ENCODE peak calls at places on chromosomes 12 and 14, in eight cellular contexts. V is fibroblast of the aortic adventitia; O is caudate nucleus; E is GM03348; J is NCI-H2171; B is activated CD4-positive, alpha-beta T cell treated with anti-CD3 and anti-CD28 coated beads, Interleukin-2, amount 50 U/mL, for 1 hour; I is activated naive CD8-positive, alpha-beta T cell treated with anti-CD3 and anti-CD28 coated beads, Interleukin-2, amount 50 U/mL, for 24 hours; D is stimulated activated CD4-positive, alpha-beta T cell treated with anti-CD3 and anti-CD28 coated beads, Interleukin-12 subunit alpha, Interleukin-12 subunit beta, amount 100 ng/mL, for 4 hours. U is an unnamed sample.

GRCh38 chr14:49769171-49769570 is 1.2 kb downstream of the KLHDC2 start:
- DNase-seq in E (peak), I (no peak), V (peak), D (no peak), J (no peak), O (no peak), B (no peak), U (no peak)

GRCh38 chr14:29821665-29822429 is 105.8 kb downstream of the PRKD1 start:
- DNase-seq in I (no peak), V (no peak), O (no peak), B (no peak), J (no peak), E (no peak), D (no peak), U (no peak)

GRCh38 chr12:95304673-95305198 is 87.1 kb downstream of the VEZT start:
- DNase-seq in D (no peak), B (no peak), I (no peak), J (no peak), E (peak), V (peak), O (no peak), U (no peak)

GRCh38 chr12:11967356-11968040 is 103.2 kb upstream of the BCL2L14 start:
- DNase-seq in V (no peak), E (no peak), O (no peak), I (no peak), D (no peak), J (no peak), B (no peak), U (no peak)

GRCh38 chr12:106682594-106683234 is 91.8 kb upstream of the RIC8B start:
- DNase-seq in E (no peak), I (no peak), V (peak), B (no peak), D (no peak), J (no peak), O (no peak), U (no peak)

GRCh38 chr12:77569876-77570275 is 260.8 kb upstream of the NAV3 start:
- DNase-seq in O (peak), I (no peak), J (no peak), B (no peak), V (no peak), E (no peak), D (no peak), U (no peak)

GRCh38 chr12:31002999-31003398 is 70.7 kb upstream of the DDX11 start:
- DNase-seq in V (no peak), D (no peak), E (no peak), B (no peak), O (no peak), I (no peak), J (no peak), U (no peak)

GRCh38 chr14:23162005-23162404 is 21.5 kb downstream of the SLC7A8 start:
- DNase-seq in O (no peak), I (no peak), V (no peak), D (no peak), B (no peak), E (no peak), J (no peak), U (no peak)

GRCh38 chr14:50559990-50560928 is at the start of gene ATL1:
- DNase-seq in J (peak), D (peak), O (peak), B (peak), I (peak), E (peak), V (peak), U (peak)

GRCh38 chr12:69274861-69275260 is 35.5 kb downstream of the CPSF6 start:
- DNase-seq in I (no peak), E (no peak), O (no peak), V (peak), J (no peak), D (no peak), B (no peak), U (no peak)

GRCh38 chr12:73731658-73732057 is 806.0 kb upstream of the ATXN7L3B start:
- DNase-seq in V (no peak), E (no peak), B (no peak), O (no peak), J (no peak), I (no peak), D (no peak), U (no peak)

GRCh38 chr14:67510121-67510520 is 21.6 kb upstream of the TMEM229B start:
- DNase-seq in V (peak), J (no peak), I (no peak), D (no peak), E (peak), B (no peak), O (no peak), U (no peak)

GRCh38 chr12:6554168-6554989 is 1.5 kb downstream of the IFFO1 start:
- DNase-seq in D (peak), I (peak), V (peak), J (peak), O (no peak), B (peak), E (peak), U (peak)

GRCh38 chr14:53367631-53368030 is 214.5 kb upstream of the DDHD1 start:
- DNase-seq in E (peak), B (no peak), V (peak), D (no peak), J (no peak), O (no peak), I (no peak), U (no peak)

GRCh38 chr12:19846561-19846960 is 407.3 kb downstream of the AEBP2 start:
- DNase-seq in B (no peak), D (no peak), O (no peak), J (no peak), V (peak), E (peak), I (no peak), U (no peak)

GRCh38 chr14:103014466-103015319 is 42.7 kb downstream of the CDC42BPB start:
- DNase-seq in E (peak), J (no peak), O (no peak), D (no peak), V (peak), I (no peak), B (no peak), U (no peak)

GRCh38 chr14:26088260-26088659 is 509.6 kb downstream of the NOVA1 start:
- DNase-seq in I (no peak), D (no peak), V (no peak), E (no peak), J (no peak), O (no peak), B (no peak), U (no peak)

GRCh38 chr12:15216036-15216889 is 5.0 kb downstream of the RERG start:
- DNase-seq in O (no peak), E (no peak), V (no peak), B (no peak), D (no peak), I (no peak), J (no peak), U (no peak)

GRCh38 chr12:108191086-108191485 is 62.0 kb downstream of the WSCD2 start:
- DNase-seq in O (no peak), J (no peak), V (no peak), D (no peak), I (no peak), B (no peak), E (no peak), U (no peak)

GRCh38 chr12:50598321-50598862 is 93.6 kb downstream of the DIP2B start:
- DNase-seq in O (no peak), V (peak), D (no peak), I (no peak), E (peak), B (no peak), J (no peak), U (no peak)

GRCh38 chr12:78864483-78865296 is at the start of gene SYT1:
- DNase-seq in I (no peak), E (peak), J (peak), V (peak), O (peak), B (no peak), D (no peak), U (peak)

GRCh38 chr12:12952036-12952435 is at the start of gene GPRC5D:
- DNase-seq in V (no peak), E (no peak), O (no peak), D (no peak), B (no peak), I (no peak), J (no peak), U (no peak)

GRCh38 chr12:90099288-90099687 is 390.6 kb upstream of the ATP2B1 start:
- DNase-seq in O (no peak), V (peak), D (no peak), J (no peak), E (no peak), I (no peak), B (no peak), U (no peak)

GRCh38 chr14:105503918-105504692 is 13.1 kb downstream of the TEDC1 start:
- DNase-seq in J (no peak), V (no peak), I (no peak), E (no peak), D (no peak), O (no peak), B (no peak), U (no peak)

GRCh38 chr12:10241276-10241675 is 28.6 kb downstream of the GABARAPL1 start:
- DNase-seq in E (peak), B (no peak), I (no peak), O (no peak), D (no peak), J (no peak), V (no peak), U (no peak)

GRCh38 chr12:111454716-111455447 is 49.2 kb downstream of the SH2B3 start:
- DNase-seq in I (no peak), E (no peak), D (no peak), B (no peak), J (no peak), O (no peak), V (no peak), U (no peak)

GRCh38 chr14:99737451-99737951 is 53.4 kb downstream of the CYP46A1 start:
- DNase-seq in J (no peak), I (no peak), D (no peak), O (no peak), V (peak), E (no peak), B (no peak), U (no peak)

GRCh38 chr12:131003676-131004075 is 50.0 kb downstream of the ADGRD1 start:
- DNase-seq in V (no peak), J (no peak), D (no peak), I (no peak), B (no peak), O (no peak), E (no peak), U (no peak)

GRCh38 chr14:101103321-101103901 is 199.9 kb upstream of the RTL1 start:
- DNase-seq in E (no peak), O (no peak), J (no peak), I (no peak), B (no peak), V (no peak), D (no peak), U (no peak)

GRCh38 chr12:52007158-52007921 is 594 bp downstream of the TAMALIN start:
- DNase-seq in I (peak), E (peak), J (peak), O (no peak), B (peak), V (no peak), D (peak), U (peak)

GRCh38 chr12:132145334-132145733 is 1.1 kb downstream of the NOC4L start:
- DNase-seq in E (no peak), V (no peak), D (no peak), I (no peak), J (no peak), B (no peak), O (no peak), U (no peak)

GRCh38 chr14:35441160-35441559 is 36.6 kb upstream of the NFKBIA start:
- DNase-seq in I (no peak), J (no peak), B (no peak), E (no peak), V (no peak), O (no peak), D (no peak), U (no peak)

GRCh38 chr14:93032301-93032929 is 83.3 kb downstream of the ITPK1 start:
- DNase-seq in B (no peak), E (no peak), V (peak), D (no peak), I (no peak), O (no peak), J (no peak), U (peak)

GRCh38 chr14:92534863-92535654 is 21.5 kb downstream of the RIN3 start:
- DNase-seq in O (no peak), I (no peak), B (peak), V (no peak), D (no peak), E (no peak), J (no peak), U (no peak)

GRCh38 chr14:22122227-22123187 is 448.9 kb upstream of the OR4E1 start:
- DNase-seq in D (no peak), I (no peak), O (no peak), V (no peak), B (no peak), J (no peak), E (no peak), U (no peak)

GRCh38 chr14:68232643-68233055 is 413.1 kb downstream of the RAD51B start:
- DNase-seq in E (peak), O (no peak), J (no peak), I (peak), D (no peak), B (no peak), V (peak), U (peak)

GRCh38 chr12:54019924-54020586 is 8.2 kb upstream of the HOXC6 start:
- DNase-seq in D (no peak), J (no peak), E (no peak), B (no peak), I (no peak), O (no peak), V (no peak), U (no peak)

GRCh38 chr14:81055971-81056370 is 100.5 kb downstream of the TSHR start:
- DNase-seq in I (no peak), V (no peak), E (no peak), O (no peak), J (no peak), D (no peak), B (no peak), U (no peak)

GRCh38 chr12:27524839-27525238 is 833 bp downstream of the PPFIBP1 start:
- DNase-seq in I (no peak), J (no peak), V (peak), B (no peak), D (no peak), E (peak), O (no peak), U (no peak)

U was measured in stimulated activated naive B cell treated with anti-CD40 and anti-IgM and Interleukin-4, amounts not matched to agents 10 μg/mL and 1 μg/mL and 100 μg/mL, for 72 hours.